ENCODE peak calls at places on chromosome 15, in four cellular contexts. One of them, this sample, is unnamed.
A peak's percentile ranks its signal among the peaks of the same experiment; 100 is the strongest.

GRCh38 chr15:85771781-85772445 is 22.8 kb downstream of the KLHL25 start:
- DNase-seq in PC-9: no peak
- DNase-seq in astrocyte of the spinal cord: no peak
- DNase-seq in brain microvascular endothelial cell: no peak
- DNase-seq in this sample: no peak

GRCh38 chr15:96325579-96326331 is 4.7 kb upstream of the NR2F2 start:
- DNase-seq in PC-9: peak; percentile 58
- DNase-seq in astrocyte of the spinal cord: peak; percentile 77
- DNase-seq in brain microvascular endothelial cell: peak; percentile 41
- DNase-seq in this sample: no peak

GRCh38 chr15:55770261-55770660 is 27.3 kb upstream of the PRTG start:
- DNase-seq in PC-9: no peak
- DNase-seq in astrocyte of the spinal cord: no peak
- DNase-seq in brain microvascular endothelial cell: no peak
- DNase-seq in this sample: no peak

GRCh38 chr15:29818141-29818540 is 4.1 kb downstream of the TJP1 start:
- DNase-seq in PC-9: no peak
- DNase-seq in astrocyte of the spinal cord: peak; percentile 24
- DNase-seq in brain microvascular endothelial cell: no peak
- DNase-seq in this sample: no peak

GRCh38 chr15:65377976-65378366 is at the start of gene IGDCC3:
- DNase-seq in PC-9: no peak
- DNase-seq in astrocyte of the spinal cord: no peak
- DNase-seq in brain microvascular endothelial cell: no peak
- DNase-seq in this sample: no peak

GRCh38 chr15:34721802-34722795 is 32.7 kb downstream of the GJD2 start:
- DNase-seq in PC-9: peak; percentile 68
- DNase-seq in astrocyte of the spinal cord: peak; percentile 17
- DNase-seq in brain microvascular endothelial cell: peak; percentile 7
- DNase-seq in this sample: no peak

GRCh38 chr15:66430627-66431026 is 43.9 kb downstream of the MAP2K1 start:
- DNase-seq in PC-9: no peak
- DNase-seq in astrocyte of the spinal cord: no peak
- DNase-seq in brain microvascular endothelial cell: no peak
- DNase-seq in this sample: no peak

GRCh38 chr15:99974246-99974645 is 241.0 kb upstream of the LYSMD4 start:
- DNase-seq in PC-9: no peak
- DNase-seq in astrocyte of the spinal cord: no peak
- DNase-seq in brain microvascular endothelial cell: no peak
- DNase-seq in this sample: no peak

GRCh38 chr15:73954188-73955145 is 28.2 kb downstream of the LOXL1 start:
- DNase-seq in PC-9: no peak
- DNase-seq in astrocyte of the spinal cord: no peak
- DNase-seq in brain microvascular endothelial cell: no peak
- DNase-seq in this sample: no peak

GRCh38 chr15:80188293-80188692 is 35.5 kb downstream of the FAH start:
- DNase-seq in PC-9: no peak
- DNase-seq in astrocyte of the spinal cord: no peak
- DNase-seq in brain microvascular endothelial cell: no peak
- DNase-seq in this sample: no peak

GRCh38 chr15:42921049-42921731 is 612 bp upstream of the TTBK2 start:
- DNase-seq in PC-9: no peak
- DNase-seq in astrocyte of the spinal cord: peak; percentile 21
- DNase-seq in brain microvascular endothelial cell: peak; percentile 7
- DNase-seq in this sample: no peak

GRCh38 chr15:31499236-31499952 is 172.8 kb downstream of the KLF13 start:
- DNase-seq in PC-9: no peak
- DNase-seq in astrocyte of the spinal cord: no peak
- DNase-seq in brain microvascular endothelial cell: no peak
- DNase-seq in this sample: no peak

GRCh38 chr15:36271048-36271447 is 308.4 kb upstream of the CDIN1 start:
- DNase-seq in PC-9: no peak
- DNase-seq in astrocyte of the spinal cord: no peak
- DNase-seq in brain microvascular endothelial cell: no peak
- DNase-seq in this sample: no peak

GRCh38 chr15:67241132-67241855 is 13.2 kb downstream of the AAGAB start:
- DNase-seq in PC-9: no peak
- DNase-seq in astrocyte of the spinal cord: no peak
- DNase-seq in brain microvascular endothelial cell: no peak
- DNase-seq in this sample: no peak

GRCh38 chr15:70379938-70380337 is 282.2 kb upstream of the TLE3 start:
- DNase-seq in PC-9: no peak
- DNase-seq in astrocyte of the spinal cord: no peak
- DNase-seq in brain microvascular endothelial cell: no peak
- DNase-seq in this sample: no peak

GRCh38 chr15:77180270-77180669 is 109.4 kb upstream of the TSPAN3 start:
- DNase-seq in PC-9: no peak
- DNase-seq in astrocyte of the spinal cord: no peak
- DNase-seq in brain microvascular endothelial cell: no peak
- DNase-seq in this sample: no peak

GRCh38 chr15:77181305-77182074 is 110.6 kb upstream of the TSPAN3 start:
- DNase-seq in PC-9: no peak
- DNase-seq in astrocyte of the spinal cord: no peak
- DNase-seq in brain microvascular endothelial cell: no peak
- DNase-seq in this sample: no peak

GRCh38 chr15:77178421-77178820 is 107.5 kb upstream of the TSPAN3 start:
- DNase-seq in PC-9: no peak
- DNase-seq in astrocyte of the spinal cord: no peak
- DNase-seq in brain microvascular endothelial cell: no peak
- DNase-seq in this sample: no peak

GRCh38 chr15:77180757-77181156 is 109.8 kb upstream of the TSPAN3 start:
- DNase-seq in PC-9: no peak
- DNase-seq in astrocyte of the spinal cord: no peak
- DNase-seq in brain microvascular endothelial cell: no peak
- DNase-seq in this sample: no peak

DNA sequence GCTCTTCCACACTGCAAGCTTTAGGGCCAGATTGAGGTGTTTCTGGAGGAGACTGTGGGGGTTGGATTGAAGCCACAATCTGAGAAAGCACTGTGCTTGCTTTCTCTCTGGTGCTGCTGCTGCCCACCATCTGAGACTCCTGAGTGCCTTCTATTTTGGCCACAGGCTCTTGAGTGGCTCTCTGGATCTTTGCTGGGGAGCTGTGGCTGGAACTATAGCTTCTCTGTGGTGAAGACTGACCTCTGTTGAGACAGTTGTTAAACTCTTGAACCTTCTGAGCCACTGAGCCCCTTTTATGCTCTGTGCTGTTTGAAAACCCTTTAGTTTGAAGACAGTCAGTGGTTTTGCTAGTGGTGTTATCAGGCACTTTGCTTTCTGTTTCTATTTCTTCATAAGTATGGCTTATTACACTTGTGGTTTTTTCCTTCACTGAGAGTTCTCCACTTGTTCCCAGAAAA is 108.7 kb upstream of the TSPAN3 start:
- DNase-seq in PC-9: no peak
- DNase-seq in astrocyte of the spinal cord: no peak
- DNase-seq in brain microvascular endothelial cell: no peak
- DNase-seq in this sample: no peak
- H3K4me3 ChIP-seq in PC-9: no peak overlapping the region
- H3K4me3 ChIP-seq in astrocyte of the spinal cord: no peak overlapping the region
- H3K4me3 ChIP-seq in brain microvascular endothelial cell: no peak overlapping the region
- H3K4me3 ChIP-seq in this sample: no peak overlapping the region

DNA sequence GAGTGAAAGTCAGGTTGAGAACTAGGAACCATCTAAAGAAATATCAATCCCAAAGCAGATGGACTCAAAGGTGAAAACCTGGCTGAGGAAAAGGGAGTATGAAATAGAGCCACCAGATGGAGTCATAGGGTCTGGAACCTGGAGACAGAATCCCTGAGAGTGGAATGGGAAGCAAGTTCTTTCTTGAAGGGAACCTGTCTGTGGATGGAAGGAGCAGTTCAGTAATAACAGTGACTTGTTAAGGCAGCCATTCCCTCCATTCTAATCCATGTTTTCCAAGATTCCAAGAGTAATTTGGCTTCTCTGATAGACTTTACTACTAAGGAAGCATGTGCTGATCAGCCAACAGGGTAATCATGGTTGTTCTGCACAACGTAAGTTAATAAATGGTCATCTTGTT is 22.5 kb upstream of the AQP9 start:
- DNase-seq in PC-9: no peak
- DNase-seq in astrocyte of the spinal cord: peak; percentile 4
- DNase-seq in brain microvascular endothelial cell: no peak
- DNase-seq in this sample: peak; percentile 2
- TF ChIP-seq CTCF in PC-9: no peak
- TF ChIP-seq CTCF in astrocyte of the spinal cord: peak; percentile 29
- TF ChIP-seq CTCF in brain microvascular endothelial cell: peak; percentile 45
- TF ChIP-seq CTCF in this sample: peak; percentile 28

GRCh38 chr15:101172421-101173097 is 79.3 kb downstream of the CHSY1 start:
- DNase-seq in PC-9: no peak
- DNase-seq in astrocyte of the spinal cord: no peak
- DNase-seq in brain microvascular endothelial cell: no peak
- DNase-seq in this sample: no peak
- H3K4me3 ChIP-seq in PC-9: no peak overlapping the region
- H3K4me3 ChIP-seq in astrocyte of the spinal cord: no peak overlapping the region
- H3K4me3 ChIP-seq in brain microvascular endothelial cell: no peak overlapping the region
- H3K4me3 ChIP-seq in this sample: no peak overlapping the region

DNA sequence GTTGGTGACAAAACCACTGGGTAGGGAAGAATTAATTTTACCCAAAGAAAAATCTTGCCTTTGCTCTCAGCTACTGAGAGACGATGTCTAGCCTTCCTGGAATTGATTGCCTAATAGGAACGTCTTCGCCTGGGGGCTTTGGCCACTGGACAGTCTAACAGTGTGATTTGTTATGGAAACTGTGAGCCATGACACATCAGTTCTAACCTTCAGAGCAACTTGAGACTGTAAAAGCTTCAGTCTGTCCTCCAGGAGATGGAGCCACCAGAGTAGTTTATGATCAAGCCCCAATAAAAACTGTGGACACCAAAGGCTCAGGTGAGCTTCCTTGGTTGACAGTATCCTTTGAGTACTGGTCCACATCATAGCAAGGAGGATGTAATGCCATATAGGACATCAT is 235.8 kb upstream of the TMCO5A start:
- DNase-seq in PC-9: peak; percentile 0
- DNase-seq in astrocyte of the spinal cord: no peak
- DNase-seq in brain microvascular endothelial cell: peak; percentile 4
- DNase-seq in this sample: no peak
- TF ChIP-seq CTCF in PC-9: no peak
- TF ChIP-seq CTCF in astrocyte of the spinal cord: no peak
- TF ChIP-seq CTCF in brain microvascular endothelial cell: no peak
- TF ChIP-seq CTCF in this sample: peak; percentile 17

DNA sequence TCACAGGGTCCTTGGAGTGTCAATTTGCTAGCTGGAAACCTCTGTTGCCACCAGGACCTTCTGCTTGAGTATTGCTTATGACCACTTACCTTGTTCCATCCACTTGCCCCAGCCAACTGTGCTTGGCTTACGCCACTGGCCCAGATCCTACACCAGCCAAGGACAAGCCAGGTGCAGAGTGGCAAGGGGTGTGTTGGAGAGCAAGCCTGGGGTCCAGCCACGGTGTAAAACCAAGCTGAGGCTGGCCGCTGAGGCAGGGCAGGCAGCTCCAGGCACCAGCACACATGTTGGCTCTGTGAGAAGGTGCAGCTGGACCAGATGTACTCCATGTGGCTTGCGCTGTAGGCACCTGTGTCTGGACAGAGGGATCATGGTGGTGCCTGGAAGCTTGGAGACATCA is 248.2 kb downstream of the UNC13C start:
- DNase-seq in PC-9: no peak
- DNase-seq in astrocyte of the spinal cord: no peak
- DNase-seq in brain microvascular endothelial cell: no peak
- DNase-seq in this sample: no peak
- H3K4me3 ChIP-seq in PC-9: no peak overlapping the region
- H3K4me3 ChIP-seq in astrocyte of the spinal cord: no peak overlapping the region
- H3K4me3 ChIP-seq in brain microvascular endothelial cell: no peak overlapping the region
- H3K4me3 ChIP-seq in this sample: no peak overlapping the region

DNA sequence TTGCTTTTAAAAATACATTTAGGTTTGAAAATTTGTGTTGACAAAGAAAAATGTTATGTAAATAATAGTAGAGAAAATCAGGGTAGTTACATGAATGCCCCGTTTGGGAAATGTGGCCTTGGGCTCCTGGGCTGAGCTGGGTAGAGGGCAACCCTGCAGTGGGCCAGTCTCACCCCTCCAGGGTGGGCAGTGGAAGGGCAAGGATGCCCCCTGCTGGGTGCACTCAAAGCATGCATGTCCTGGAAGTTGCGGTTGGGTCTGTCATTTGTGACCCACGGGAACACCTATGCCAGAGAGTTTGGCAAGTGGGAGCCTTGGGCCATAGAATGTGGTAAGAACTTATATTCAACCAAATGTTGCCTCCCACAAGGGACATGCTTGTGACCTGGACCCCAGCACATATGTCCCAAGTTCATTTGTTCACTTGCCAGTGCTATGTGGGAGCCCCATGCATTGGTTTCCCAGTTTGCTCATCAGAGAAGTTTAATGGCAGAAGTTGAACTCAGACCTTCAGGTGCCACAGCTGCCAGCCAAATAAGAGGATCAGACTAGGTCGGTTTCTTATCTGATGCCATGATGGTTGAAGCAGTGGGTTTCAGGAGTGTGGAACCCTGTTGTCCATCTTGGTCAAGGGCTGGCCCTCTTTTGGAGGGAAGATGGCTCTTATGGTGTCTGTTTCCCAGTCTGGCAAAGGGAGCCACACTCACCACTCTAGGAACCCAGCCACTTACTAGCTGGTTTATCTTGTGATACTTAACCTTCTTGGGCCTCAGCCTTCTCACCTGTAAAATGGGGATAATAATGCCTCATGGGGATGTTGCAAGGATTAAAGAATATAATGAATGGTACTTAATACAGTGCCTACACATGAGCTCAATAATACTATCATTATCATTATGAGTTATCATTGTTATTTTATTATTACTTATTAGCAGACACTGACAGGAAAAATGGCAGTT is 2.5 kb upstream of the PLCB2 start:
- DNase-seq in PC-9: peak; percentile 55
- DNase-seq in astrocyte of the spinal cord: no peak
- DNase-seq in brain microvascular endothelial cell: no peak
- DNase-seq in this sample: no peak
- TF ChIP-seq CTCF in PC-9: peak; percentile 74
- TF ChIP-seq CTCF in astrocyte of the spinal cord: peak; percentile 77
- TF ChIP-seq CTCF in brain microvascular endothelial cell: peak; percentile 87
- TF ChIP-seq CTCF in this sample: peak; percentile 83

DNA sequence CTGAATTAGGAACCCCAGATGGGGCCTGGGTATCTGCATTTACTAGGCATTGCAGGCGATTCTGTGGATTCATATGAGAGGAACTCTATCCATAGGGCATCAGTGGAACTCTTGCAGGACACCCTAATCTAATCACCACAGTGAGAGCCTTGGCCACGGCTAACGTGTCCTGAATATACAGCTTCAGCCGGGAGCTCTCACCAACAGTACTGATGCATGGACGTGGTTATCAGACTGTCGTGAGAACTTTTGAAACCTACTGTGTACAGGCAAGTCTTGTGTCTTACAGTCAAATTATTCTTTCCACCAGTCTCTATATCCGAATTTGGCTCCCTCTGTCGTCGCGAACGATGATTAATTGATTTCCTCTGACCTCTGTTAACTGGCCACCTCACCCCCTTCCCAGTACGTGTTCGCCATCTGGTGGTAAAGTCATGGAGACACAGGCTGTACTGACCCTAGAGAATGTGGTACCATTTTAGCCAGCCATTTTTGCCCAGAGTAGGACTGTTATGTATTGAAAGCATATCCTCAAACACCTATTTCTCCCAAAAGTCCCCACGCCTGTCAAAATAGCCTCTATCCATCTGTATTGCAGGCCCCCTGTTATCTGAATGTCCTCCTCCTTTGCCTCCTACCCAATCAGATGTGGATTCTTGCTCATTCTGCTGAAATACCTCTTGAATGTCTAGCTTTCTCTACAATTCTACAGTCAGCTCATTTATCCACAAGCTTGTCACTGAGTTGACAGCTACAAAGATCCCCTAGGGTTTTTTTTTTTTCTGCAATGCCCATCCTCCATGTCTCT is 39.7 kb downstream of the GLDN start:
- DNase-seq in PC-9: peak; percentile 49
- DNase-seq in astrocyte of the spinal cord: peak; percentile 59
- DNase-seq in brain microvascular endothelial cell: peak; percentile 65
- DNase-seq in this sample: peak; percentile 57
- H3K4me3 ChIP-seq in PC-9: no peak overlapping the region
- H3K4me3 ChIP-seq in astrocyte of the spinal cord: no peak overlapping the region
- H3K4me3 ChIP-seq in brain microvascular endothelial cell: no peak overlapping the region
- H3K4me3 ChIP-seq in this sample: no peak overlapping the region

This sample was measured in LNCaP clone FGC.